ENCODE peak calls at places on chromosome 7, in four cellular contexts. S is Panc1, E is stomach, K is BJ. W is an unnamed sample.

GRCh38 chr7:92035576-92035975 is 94.9 kb downstream of the AKAP9 start:
- DNase-seq in S (no peak), K (no peak), E (no peak), W (no peak)

GRCh38 chr7:22945584-22945983 is 68.3 kb downstream of the HYCC1 start:
- DNase-seq in S (no peak), K (no peak), E (no peak), W (no peak)

GRCh38 chr7:120703585-120704240 is 154.2 kb downstream of the TSPAN12 start:
- DNase-seq in E (no peak), K (no peak), S (no peak), W (no peak)

GRCh38 chr7:157392256-157393037 is 55.6 kb downstream of the DNAJB6 start:
- DNase-seq in S (no peak), K (no peak), E (no peak), W (no peak)

GRCh38 chr7:26141077-26141476 is 10.9 kb upstream of the NFE2L3 start:
- DNase-seq in E (no peak), S (no peak), K (no peak), W (no peak)

GRCh38 chr7:122329145-122329802 is 24.7 kb upstream of the FEZF1 start:
- DNase-seq in S (no peak), K (no peak), E (no peak), W (no peak)

GRCh38 chr7:1144269-1144771 is 15.7 kb downstream of the ZFAND2A start:
- DNase-seq in E (peak; percentile 75), S (no peak), K (no peak), W (no peak)

GRCh38 chr7:150973571-150974451 is 4.3 kb downstream of the KCNH2 start:
- DNase-seq in K (no peak), E (no peak), S (no peak), W (no peak)

GRCh38 chr7:5681423-5681822 is 100.0 kb downstream of the RNF216 start:
- DNase-seq in E (no peak), K (no peak), S (no peak), W (no peak)

GRCh38 chr7:120185940-120186682 is 86.9 kb upstream of the KCND2 start:
- DNase-seq in E (no peak), K (no peak), S (no peak), W (no peak)

GRCh38 chr7:116030626-116031276 is at the start of gene TFEC:
- DNase-seq in S (no peak), K (no peak), E (no peak), W (no peak)

GRCh38 chr7:76020031-76020714 is 25.8 kb upstream of the TMEM120A start:
- DNase-seq in E (peak; percentile 82), K (no peak), S (peak; percentile 48), W (peak; percentile 30)

DNA sequence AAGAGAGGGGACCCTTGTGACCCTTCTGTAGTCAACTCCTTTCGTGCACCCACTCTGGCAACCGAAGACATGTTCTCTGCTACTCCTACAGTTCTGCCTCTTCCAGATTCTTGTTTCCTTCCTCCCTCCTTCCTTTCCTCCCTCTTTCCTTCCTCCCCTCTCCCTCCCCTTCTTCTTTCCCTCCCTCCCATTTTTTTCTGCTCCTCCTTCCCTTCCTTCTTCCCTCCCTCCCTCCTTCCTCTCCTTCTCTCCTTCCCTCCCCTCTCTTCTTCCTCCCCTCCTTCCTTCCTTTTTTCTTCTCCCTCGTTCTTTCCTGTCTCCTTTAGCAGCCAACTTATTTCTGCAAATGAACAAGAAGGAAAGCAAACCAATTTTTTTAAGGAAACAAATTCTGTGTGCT is 111.5 kb downstream of the NPTX2 start:
- DNase-seq in E (no peak), S (no peak), K (no peak), W (no peak)
- H3K4me3 ChIP-seq in E (no peak overlapping the region), S (no peak overlapping the region), K (no peak overlapping the region), W (no peak overlapping the region)

GRCh38 chr7:66683770-66684123 is 55.1 kb downstream of the KCTD7 start:
- DNase-seq in S (no peak), E (no peak), K (no peak), W (no peak)
- H3K4me3 ChIP-seq in S (peak overlapping the region; percentile 91), E (no peak overlapping the region), K (no peak overlapping the region), W (no peak overlapping the region)

DNA sequence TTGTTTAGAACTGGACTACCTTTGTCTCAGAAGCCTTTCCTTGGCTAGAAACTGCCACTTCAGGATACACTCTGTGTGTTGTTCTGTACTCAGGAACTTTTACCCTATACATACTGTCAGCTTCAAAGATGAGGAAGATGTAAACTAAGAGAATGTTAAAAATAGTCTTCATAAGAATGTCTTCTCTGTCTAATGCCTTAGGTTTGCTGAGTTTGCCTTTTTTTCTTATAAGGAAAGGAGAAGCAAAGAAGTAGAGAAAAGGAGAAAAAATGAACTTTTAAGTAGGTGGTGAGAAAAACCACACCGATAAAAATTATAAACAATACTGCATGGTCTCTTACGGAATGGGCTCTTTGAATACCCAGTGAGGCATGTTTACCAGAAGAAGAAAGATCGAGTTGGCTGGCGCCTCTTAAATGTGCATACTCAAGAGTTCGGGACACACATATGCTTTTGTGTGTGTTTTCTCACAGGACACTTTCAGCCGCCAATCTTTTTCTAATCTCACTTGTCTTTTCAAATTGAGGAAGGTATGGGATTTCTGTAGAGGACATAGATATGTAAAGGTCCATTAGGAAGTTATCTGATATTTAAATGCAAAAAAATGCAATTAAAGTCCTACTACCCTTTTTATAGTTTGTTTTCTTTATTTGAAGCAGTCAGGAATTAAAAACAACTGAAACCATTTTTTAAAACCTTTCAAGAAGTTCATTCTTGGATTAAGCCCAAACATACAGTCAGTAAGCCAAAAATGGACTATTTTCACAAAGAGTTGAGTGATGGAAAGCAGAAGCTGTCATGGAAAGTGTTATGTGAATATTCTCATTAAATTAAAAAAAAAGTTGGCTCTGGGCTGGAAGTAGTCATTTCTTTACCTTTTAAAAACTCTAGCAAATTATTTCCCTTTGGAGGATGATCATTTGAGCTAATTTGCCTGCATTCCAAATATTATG is 100.6 kb upstream of the MDFIC start:
- DNase-seq in E (no peak), K (no peak), S (no peak), W (no peak)
- H3K4me3 ChIP-seq in E (no peak overlapping the region), K (no peak overlapping the region), S (no peak overlapping the region), W (no peak overlapping the region)

GRCh38 chr7:129094501-129094900 is 39.6 kb upstream of the TNPO3 start:
- DNase-seq in K (no peak), S (no peak), E (no peak), W (no peak)

GRCh38 chr7:129093867-129094456 is 39.1 kb upstream of the TNPO3 start:
- DNase-seq in K (no peak), E (no peak), S (no peak), W (no peak)

GRCh38 chr7:129098409-129099084 is 43.6 kb upstream of the TNPO3 start:
- DNase-seq in E (no peak), K (no peak), S (no peak), W (no peak)

GRCh38 chr7:129091484-129092002 is 36.6 kb upstream of the TNPO3 start:
- DNase-seq in E (peak; percentile 90), S (peak; percentile 80), K (no peak), W (peak; percentile 27)

GRCh38 chr7:129095258-129095657 is 40.3 kb upstream of the TNPO3 start:
- DNase-seq in S (no peak), K (no peak), E (no peak), W (no peak)
- H3K4me3 ChIP-seq in S (no peak overlapping the region), K (no peak overlapping the region), E (no peak overlapping the region), W (no peak overlapping the region)

GRCh38 chr7:148340438-148340837 is 250.1 kb upstream of the C7orf33 start:
- DNase-seq in S (no peak), K (no peak), E (no peak), W (no peak)
- H3K4me3 ChIP-seq in S (no peak overlapping the region), K (no peak overlapping the region), E (no peak overlapping the region), W (no peak overlapping the region)

GRCh38 chr7:106644999-106645398 is 16.0 kb downstream of the CCDC71L start:
- DNase-seq in E (no peak), K (no peak), S (no peak), W (no peak)
- H3K4me3 ChIP-seq in E (no peak overlapping the region), K (no peak overlapping the region), S (no peak overlapping the region), W (no peak overlapping the region)

GRCh38 chr7:123744416-123744815 is 4.4 kb downstream of the WASL start:
- DNase-seq in K (no peak), S (no peak), E (no peak), W (no peak)

GRCh38 chr7:123747089-123747488 is 1.7 kb downstream of the WASL start:
- DNase-seq in K (no peak), E (no peak), S (no peak), W (no peak)

GRCh38 chr7:123747620-123748141 is 1.1 kb downstream of the WASL start:
- DNase-seq in E (peak; percentile 62), S (no peak), K (no peak), W (peak; percentile 35)

GRCh38 chr7:123745437-123745836 is 3.4 kb downstream of the WASL start:
- DNase-seq in S (no peak), E (no peak), K (no peak), W (no peak)

GRCh38 chr7:123746055-123746454 is 2.7 kb downstream of the WASL start:
- DNase-seq in K (no peak), E (no peak), S (no peak), W (no peak)
- H3K4me3 ChIP-seq in K (no peak overlapping the region), E (peak overlapping the region; percentile 87), S (peak overlapping the region; percentile 0), W (no peak overlapping the region)

GRCh38 chr7:127021857-127022256 is 230.9 kb downstream of the GRM8 start:
- DNase-seq in S (no peak), E (no peak), K (no peak), W (no peak)
- H3K4me3 ChIP-seq in S (no peak overlapping the region), E (no peak overlapping the region), K (no peak overlapping the region), W (no peak overlapping the region)

GRCh38 chr7:138237995-138238394 is 161.7 kb downstream of the AKR1D1 start:
- DNase-seq in E (no peak), S (no peak), K (no peak), W (no peak)
- H3K4me3 ChIP-seq in E (no peak overlapping the region), S (no peak overlapping the region), K (no peak overlapping the region), W (no peak overlapping the region)

W was measured in HFF-Myc.